ENCODE peak calls at places on chromosome 18, in five cellular contexts. One of them, this sample, is unnamed.

GRCh38 chr18:46574000-46574739 is 82.8 kb downstream of the LOXHD1 start:
- DNase-seq in cardiac muscle cell: no peak
- DNase-seq in myocyte: no peak
- DNase-seq in activated effector memory CD4-positive, alpha-beta T cell treated with anti-CD3 and anti-CD28 coated beads, Interleukin-2, amount 50 U/mL, for 16 hours: no peak
- DNase-seq in ovary: no peak
- DNase-seq in this sample: no peak

GRCh38 chr18:12990128-12990485 is 1.1 kb upstream of the CEP192 start:
- DNase-seq in ovary: no peak
- DNase-seq in activated effector memory CD4-positive, alpha-beta T cell treated with anti-CD3 and anti-CD28 coated beads, Interleukin-2, amount 50 U/mL, for 16 hours: peak
- DNase-seq in myocyte: no peak
- DNase-seq in cardiac muscle cell: no peak
- DNase-seq in this sample: no peak

GRCh38 chr18:62450546-62451395 is 72.1 kb upstream of the ZCCHC2 start:
- DNase-seq in activated effector memory CD4-positive, alpha-beta T cell treated with anti-CD3 and anti-CD28 coated beads, Interleukin-2, amount 50 U/mL, for 16 hours: no peak
- DNase-seq in cardiac muscle cell: peak
- DNase-seq in myocyte: peak
- DNase-seq in ovary: no peak
- DNase-seq in this sample: no peak

GRCh38 chr18:28802546-28802945 is 625.6 kb upstream of the CDH2 start:
- DNase-seq in myocyte: no peak
- DNase-seq in cardiac muscle cell: peak
- DNase-seq in ovary: no peak
- DNase-seq in activated effector memory CD4-positive, alpha-beta T cell treated with anti-CD3 and anti-CD28 coated beads, Interleukin-2, amount 50 U/mL, for 16 hours: no peak
- DNase-seq in this sample: no peak

GRCh38 chr18:35084494-35085449 is 43.6 kb downstream of the MAPRE2 start:
- DNase-seq in cardiac muscle cell: no peak
- DNase-seq in ovary: no peak
- DNase-seq in activated effector memory CD4-positive, alpha-beta T cell treated with anti-CD3 and anti-CD28 coated beads, Interleukin-2, amount 50 U/mL, for 16 hours: no peak
- DNase-seq in myocyte: no peak
- DNase-seq in this sample: no peak

GRCh38 chr18:62525611-62526010 is 2.8 kb downstream of the ZCCHC2 start:
- DNase-seq in cardiac muscle cell: no peak
- DNase-seq in myocyte: no peak
- DNase-seq in ovary: no peak
- DNase-seq in activated effector memory CD4-positive, alpha-beta T cell treated with anti-CD3 and anti-CD28 coated beads, Interleukin-2, amount 50 U/mL, for 16 hours: no peak
- DNase-seq in this sample: no peak

GRCh38 chr18:27599202-27599829 is 414.2 kb upstream of the CHST9 start:
- DNase-seq in cardiac muscle cell: peak
- DNase-seq in activated effector memory CD4-positive, alpha-beta T cell treated with anti-CD3 and anti-CD28 coated beads, Interleukin-2, amount 50 U/mL, for 16 hours: no peak
- DNase-seq in ovary: no peak
- DNase-seq in myocyte: peak
- DNase-seq in this sample: no peak

GRCh38 chr18:13243363-13243762 is 24.8 kb downstream of the LDLRAD4 start:
- DNase-seq in myocyte: no peak
- DNase-seq in activated effector memory CD4-positive, alpha-beta T cell treated with anti-CD3 and anti-CD28 coated beads, Interleukin-2, amount 50 U/mL, for 16 hours: peak
- DNase-seq in ovary: no peak
- DNase-seq in cardiac muscle cell: no peak
- DNase-seq in this sample: no peak

GRCh38 chr18:75210274-75211001 is at the start of gene TSHZ1:
- DNase-seq in activated effector memory CD4-positive, alpha-beta T cell treated with anti-CD3 and anti-CD28 coated beads, Interleukin-2, amount 50 U/mL, for 16 hours: peak
- DNase-seq in ovary: peak
- DNase-seq in myocyte: peak
- DNase-seq in cardiac muscle cell: peak
- DNase-seq in this sample: peak

GRCh38 chr18:37481491-37481890 is 84.1 kb downstream of the CELF4 start:
- DNase-seq in myocyte: no peak
- DNase-seq in ovary: no peak
- DNase-seq in cardiac muscle cell: peak
- DNase-seq in activated effector memory CD4-positive, alpha-beta T cell treated with anti-CD3 and anti-CD28 coated beads, Interleukin-2, amount 50 U/mL, for 16 hours: no peak
- DNase-seq in this sample: no peak

GRCh38 chr18:79531386-79531785 is 135.7 kb downstream of the NFATC1 start:
- DNase-seq in cardiac muscle cell: no peak
- DNase-seq in ovary: no peak
- DNase-seq in activated effector memory CD4-positive, alpha-beta T cell treated with anti-CD3 and anti-CD28 coated beads, Interleukin-2, amount 50 U/mL, for 16 hours: peak
- DNase-seq in myocyte: no peak
- DNase-seq in this sample: no peak

GRCh38 chr18:25826823-25827617 is 263.4 kb downstream of the SS18 start:
- DNase-seq in myocyte: peak
- DNase-seq in ovary: no peak
- DNase-seq in cardiac muscle cell: no peak
- DNase-seq in activated effector memory CD4-positive, alpha-beta T cell treated with anti-CD3 and anti-CD28 coated beads, Interleukin-2, amount 50 U/mL, for 16 hours: no peak
- DNase-seq in this sample: no peak

GRCh38 chr18:2656237-2657042 is 914 bp downstream of the SMCHD1 start:
- DNase-seq in ovary: peak
- DNase-seq in activated effector memory CD4-positive, alpha-beta T cell treated with anti-CD3 and anti-CD28 coated beads, Interleukin-2, amount 50 U/mL, for 16 hours: peak
- DNase-seq in myocyte: peak
- DNase-seq in cardiac muscle cell: peak
- DNase-seq in this sample: peak

GRCh38 chr18:62760403-62760734 is 45.0 kb downstream of the PHLPP1 start:
- DNase-seq in activated effector memory CD4-positive, alpha-beta T cell treated with anti-CD3 and anti-CD28 coated beads, Interleukin-2, amount 50 U/mL, for 16 hours: no peak
- DNase-seq in myocyte: no peak
- DNase-seq in ovary: no peak
- DNase-seq in cardiac muscle cell: no peak
- DNase-seq in this sample: no peak

GRCh38 chr18:23033079-23033478 is 100.0 kb downstream of the RBBP8 start:
- DNase-seq in myocyte: no peak
- DNase-seq in ovary: no peak
- DNase-seq in activated effector memory CD4-positive, alpha-beta T cell treated with anti-CD3 and anti-CD28 coated beads, Interleukin-2, amount 50 U/mL, for 16 hours: no peak
- DNase-seq in cardiac muscle cell: no peak
- DNase-seq in this sample: no peak

GRCh38 chr18:59988098-59988706 is 88.4 kb downstream of the PMAIP1 start:
- DNase-seq in ovary: no peak
- DNase-seq in cardiac muscle cell: peak
- DNase-seq in activated effector memory CD4-positive, alpha-beta T cell treated with anti-CD3 and anti-CD28 coated beads, Interleukin-2, amount 50 U/mL, for 16 hours: peak
- DNase-seq in myocyte: peak
- DNase-seq in this sample: peak

GRCh38 chr18:73365018-73365417 is 497.2 kb upstream of the NETO1 start:
- DNase-seq in cardiac muscle cell: no peak
- DNase-seq in activated effector memory CD4-positive, alpha-beta T cell treated with anti-CD3 and anti-CD28 coated beads, Interleukin-2, amount 50 U/mL, for 16 hours: no peak
- DNase-seq in ovary: no peak
- DNase-seq in myocyte: no peak
- DNase-seq in this sample: no peak

GRCh38 chr18:46628206-46628605 is 28.8 kb downstream of the LOXHD1 start:
- DNase-seq in ovary: no peak
- DNase-seq in cardiac muscle cell: no peak
- DNase-seq in myocyte: no peak
- DNase-seq in activated effector memory CD4-positive, alpha-beta T cell treated with anti-CD3 and anti-CD28 coated beads, Interleukin-2, amount 50 U/mL, for 16 hours: no peak
- DNase-seq in this sample: no peak

GRCh38 chr18:22173221-22173927 is 4.0 kb downstream of the GATA6 start:
- DNase-seq in myocyte: no peak
- DNase-seq in ovary: no peak
- DNase-seq in cardiac muscle cell: no peak
- DNase-seq in activated effector memory CD4-positive, alpha-beta T cell treated with anti-CD3 and anti-CD28 coated beads, Interleukin-2, amount 50 U/mL, for 16 hours: no peak
- DNase-seq in this sample: no peak

GRCh38 chr18:2846241-2846637 is 567 bp upstream of the EMILIN2 start:
- DNase-seq in ovary: no peak
- DNase-seq in activated effector memory CD4-positive, alpha-beta T cell treated with anti-CD3 and anti-CD28 coated beads, Interleukin-2, amount 50 U/mL, for 16 hours: no peak
- DNase-seq in myocyte: no peak
- DNase-seq in cardiac muscle cell: peak
- DNase-seq in this sample: no peak

GRCh38 chr18:37380546-37381110 is 185.0 kb downstream of the CELF4 start:
- DNase-seq in activated effector memory CD4-positive, alpha-beta T cell treated with anti-CD3 and anti-CD28 coated beads, Interleukin-2, amount 50 U/mL, for 16 hours: no peak
- DNase-seq in cardiac muscle cell: no peak
- DNase-seq in myocyte: no peak
- DNase-seq in ovary: no peak
- DNase-seq in this sample: no peak

GRCh38 chr18:46502444-46502843 is 154.6 kb downstream of the LOXHD1 start:
- DNase-seq in ovary: no peak
- DNase-seq in activated effector memory CD4-positive, alpha-beta T cell treated with anti-CD3 and anti-CD28 coated beads, Interleukin-2, amount 50 U/mL, for 16 hours: no peak
- DNase-seq in cardiac muscle cell: peak
- DNase-seq in myocyte: peak
- DNase-seq in this sample: no peak

GRCh38 chr18:14086459-14087231 is 45.6 kb downstream of the ZNF519 start:
- DNase-seq in activated effector memory CD4-positive, alpha-beta T cell treated with anti-CD3 and anti-CD28 coated beads, Interleukin-2, amount 50 U/mL, for 16 hours: no peak
- DNase-seq in myocyte: peak
- DNase-seq in ovary: no peak
- DNase-seq in cardiac muscle cell: peak
- DNase-seq in this sample: no peak

GRCh38 chr18:79030680-79031079 is 38.5 kb upstream of the ATP9B start:
- DNase-seq in myocyte: peak
- DNase-seq in cardiac muscle cell: no peak
- DNase-seq in activated effector memory CD4-positive, alpha-beta T cell treated with anti-CD3 and anti-CD28 coated beads, Interleukin-2, amount 50 U/mL, for 16 hours: no peak
- DNase-seq in ovary: no peak
- DNase-seq in this sample: no peak

GRCh38 chr18:49230331-49230730 is 230.1 kb downstream of the DYM start:
- DNase-seq in activated effector memory CD4-positive, alpha-beta T cell treated with anti-CD3 and anti-CD28 coated beads, Interleukin-2, amount 50 U/mL, for 16 hours: no peak
- DNase-seq in cardiac muscle cell: peak
- DNase-seq in ovary: no peak
- DNase-seq in myocyte: no peak
- DNase-seq in this sample: no peak

GRCh38 chr18:62702259-62702658 is 13.1 kb upstream of the PHLPP1 start:
- DNase-seq in cardiac muscle cell: no peak
- DNase-seq in activated effector memory CD4-positive, alpha-beta T cell treated with anti-CD3 and anti-CD28 coated beads, Interleukin-2, amount 50 U/mL, for 16 hours: no peak
- DNase-seq in myocyte: peak
- DNase-seq in ovary: no peak
- DNase-seq in this sample: no peak

GRCh38 chr18:3912705-3913104 is 462.7 kb downstream of the TGIF1 start:
- DNase-seq in activated effector memory CD4-positive, alpha-beta T cell treated with anti-CD3 and anti-CD28 coated beads, Interleukin-2, amount 50 U/mL, for 16 hours: no peak
- DNase-seq in ovary: no peak
- DNase-seq in myocyte: peak
- DNase-seq in cardiac muscle cell: no peak
- DNase-seq in this sample: no peak

GRCh38 chr18:3791258-3791657 is 341.3 kb downstream of the TGIF1 start:
- DNase-seq in activated effector memory CD4-positive, alpha-beta T cell treated with anti-CD3 and anti-CD28 coated beads, Interleukin-2, amount 50 U/mL, for 16 hours: no peak
- DNase-seq in ovary: no peak
- DNase-seq in cardiac muscle cell: no peak
- DNase-seq in myocyte: no peak
- DNase-seq in this sample: no peak

GRCh38 chr18:50038448-50038847 is 156.5 kb downstream of the MYO5B start:
- DNase-seq in activated effector memory CD4-positive, alpha-beta T cell treated with anti-CD3 and anti-CD28 coated beads, Interleukin-2, amount 50 U/mL, for 16 hours: no peak
- DNase-seq in myocyte: no peak
- DNase-seq in ovary: no peak
- DNase-seq in cardiac muscle cell: peak
- DNase-seq in this sample: no peak

This sample was measured in effector CD8-positive, alpha-beta T cell.